ENCODE peak calls at places on chromosomes 12 and 14, in seven cellular contexts. One of them, this sample, is unnamed. For H3K4me1, the result is how much of the 10 kb centered on the place peaks cover.

GRCh38 chr12:29426516-29426915 is 45.5 kb upstream of the ERGIC2 start:
- DNase-seq in A549: no peak
- DNase-seq in CD8-positive, alpha-beta memory T cell: no peak
- DNase-seq in hepatocyte: no peak
- DNase-seq in PC-3: no peak
- DNase-seq in psoas muscle: no peak
- DNase-seq in adipocyte: no peak
- DNase-seq in this sample: no peak

GRCh38 chr12:65164774-65165173 is 4.6 kb upstream of the LEMD3 start:
- DNase-seq in adipocyte: no peak
- DNase-seq in hepatocyte: no peak
- DNase-seq in CD8-positive, alpha-beta memory T cell: no peak
- DNase-seq in psoas muscle: no peak
- DNase-seq in PC-3: no peak
- DNase-seq in A549: no peak
- DNase-seq in this sample: no peak

GRCh38 chr12:23113781-23114180 is 488.8 kb downstream of the ETNK1 start:
- DNase-seq in psoas muscle: no peak
- DNase-seq in CD8-positive, alpha-beta memory T cell: no peak
- DNase-seq in A549: no peak
- DNase-seq in hepatocyte: no peak
- DNase-seq in adipocyte: no peak
- DNase-seq in PC-3: peak
- DNase-seq in this sample: no peak

GRCh38 chr14:21096889-21097615 is 1.4 kb downstream of the ZNF219 start:
- DNase-seq in hepatocyte: no peak
- DNase-seq in CD8-positive, alpha-beta memory T cell: no peak
- DNase-seq in adipocyte: peak
- DNase-seq in psoas muscle: no peak
- DNase-seq in A549: no peak
- DNase-seq in PC-3: no peak
- DNase-seq in this sample: no peak

GRCh38 chr12:120670667-120671066 is 16.3 kb upstream of the MLEC start:
- DNase-seq in PC-3: no peak
- DNase-seq in CD8-positive, alpha-beta memory T cell: no peak
- DNase-seq in psoas muscle: no peak
- DNase-seq in A549: no peak
- DNase-seq in adipocyte: no peak
- DNase-seq in hepatocyte: no peak
- DNase-seq in this sample: no peak

GRCh38 chr14:104680056-104680805 is 9.2 kb upstream of the INF2 start:
- DNase-seq in psoas muscle: peak
- DNase-seq in hepatocyte: peak
- DNase-seq in A549: peak
- DNase-seq in PC-3: peak
- DNase-seq in CD8-positive, alpha-beta memory T cell: no peak
- DNase-seq in adipocyte: peak
- DNase-seq in this sample: peak

GRCh38 chr14:65723348-65723747 is 310.8 kb downstream of the FUT8 start:
- DNase-seq in hepatocyte: no peak
- DNase-seq in psoas muscle: no peak
- DNase-seq in PC-3: no peak
- DNase-seq in CD8-positive, alpha-beta memory T cell: no peak
- DNase-seq in adipocyte: no peak
- DNase-seq in A549: no peak
- DNase-seq in this sample: no peak

GRCh38 chr12:56084958-56085543 is 5.1 kb downstream of the ERBB3 start:
- DNase-seq in adipocyte: no peak
- DNase-seq in PC-3: peak
- DNase-seq in A549: peak
- DNase-seq in psoas muscle: peak
- DNase-seq in CD8-positive, alpha-beta memory T cell: no peak
- DNase-seq in hepatocyte: peak
- DNase-seq in this sample: no peak

GRCh38 chr12:26767865-26768264 is 65.1 kb downstream of the ITPR2 start:
- DNase-seq in CD8-positive, alpha-beta memory T cell: no peak
- DNase-seq in hepatocyte: no peak
- DNase-seq in A549: no peak
- DNase-seq in psoas muscle: no peak
- DNase-seq in PC-3: no peak
- DNase-seq in adipocyte: no peak
- DNase-seq in this sample: no peak

GRCh38 chr12:29599397-29599796 is 101.9 kb upstream of the OVCH1 start:
- DNase-seq in adipocyte: no peak
- DNase-seq in PC-3: no peak
- DNase-seq in psoas muscle: no peak
- DNase-seq in CD8-positive, alpha-beta memory T cell: no peak
- DNase-seq in hepatocyte: no peak
- DNase-seq in A549: no peak
- DNase-seq in this sample: no peak

GRCh38 chr12:27901959-27902358 is 70.6 kb downstream of the PTHLH start:
- DNase-seq in A549: no peak
- DNase-seq in psoas muscle: no peak
- DNase-seq in adipocyte: no peak
- DNase-seq in PC-3: no peak
- DNase-seq in CD8-positive, alpha-beta memory T cell: no peak
- DNase-seq in hepatocyte: no peak
- DNase-seq in this sample: no peak

GRCh38 chr14:23121401-23121800 is 2.3 kb upstream of the CEBPE start:
- DNase-seq in psoas muscle: no peak
- DNase-seq in adipocyte: peak
- DNase-seq in hepatocyte: peak
- DNase-seq in A549: no peak
- DNase-seq in CD8-positive, alpha-beta memory T cell: no peak
- DNase-seq in PC-3: peak
- DNase-seq in this sample: peak

GRCh38 chr12:88896958-88897357 is 316.7 kb upstream of the KITLG start:
- DNase-seq in adipocyte: peak
- DNase-seq in psoas muscle: no peak
- DNase-seq in PC-3: peak
- DNase-seq in A549: no peak
- DNase-seq in CD8-positive, alpha-beta memory T cell: no peak
- DNase-seq in hepatocyte: no peak
- DNase-seq in this sample: no peak

DNA sequence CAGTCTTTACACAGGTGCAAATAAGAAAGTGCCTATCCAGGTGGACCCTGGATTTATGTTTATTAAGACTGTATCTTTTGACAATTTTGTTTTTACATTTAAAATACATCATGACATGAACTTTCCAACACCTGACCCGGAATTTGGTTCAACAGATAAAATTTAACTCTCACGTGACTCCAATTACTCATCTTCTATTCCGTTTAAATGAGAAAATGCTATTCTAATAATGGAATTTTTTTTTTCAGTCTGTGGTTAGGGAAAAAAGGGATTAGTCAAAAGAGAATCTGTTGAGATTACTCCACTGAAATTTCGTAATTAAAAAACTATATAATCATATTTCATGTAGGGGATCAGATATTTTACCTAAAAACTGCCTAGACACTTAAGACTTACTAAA is 11.1 kb downstream of the VPS37B start:
- DNase-seq in adipocyte: no peak
- DNase-seq in hepatocyte: no peak
- DNase-seq in psoas muscle: no peak
- DNase-seq in CD8-positive, alpha-beta memory T cell: no peak
- DNase-seq in A549: no peak
- DNase-seq in PC-3: no peak
- DNase-seq in this sample: no peak
- H3K4me1 ChIP-seq in adipocyte: under half
- H3K4me1 ChIP-seq in hepatocyte: half or more
- H3K4me1 ChIP-seq in psoas muscle: half or more
- H3K4me1 ChIP-seq in CD8-positive, alpha-beta memory T cell: half or more
- H3K4me1 ChIP-seq in A549: under half
- H3K4me1 ChIP-seq in PC-3: half or more
- H3K4me1 ChIP-seq in this sample: under half

DNA sequence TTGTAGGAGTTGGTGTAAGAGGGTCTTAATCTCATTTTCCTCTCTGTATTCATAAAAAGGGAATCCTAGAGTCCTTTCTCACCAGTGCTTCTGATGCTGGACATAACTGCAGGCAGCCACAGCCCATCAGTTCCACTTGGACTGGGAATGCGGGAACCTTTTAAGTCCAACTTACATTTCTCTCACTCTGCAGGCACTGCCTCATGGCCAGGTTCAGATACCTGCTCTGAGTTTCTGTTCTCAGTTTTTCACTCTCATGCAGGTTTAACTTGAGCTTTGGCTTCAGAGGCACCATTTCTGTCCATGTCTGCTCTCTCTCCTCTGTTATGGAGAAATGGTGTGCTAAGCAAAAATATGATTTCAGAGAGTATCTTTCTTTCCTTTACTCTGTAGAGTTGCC is 4.2 kb downstream of the ACVR1B start:
- DNase-seq in psoas muscle: no peak
- DNase-seq in adipocyte: no peak
- DNase-seq in hepatocyte: no peak
- DNase-seq in PC-3: no peak
- DNase-seq in A549: no peak
- DNase-seq in CD8-positive, alpha-beta memory T cell: no peak
- DNase-seq in this sample: no peak
- H3K4me3 ChIP-seq in psoas muscle: peak
- H3K4me3 ChIP-seq in adipocyte: peak
- H3K4me3 ChIP-seq in hepatocyte: no peak
- H3K4me3 ChIP-seq in PC-3: no peak
- H3K4me3 ChIP-seq in A549: no peak
- H3K4me3 ChIP-seq in CD8-positive, alpha-beta memory T cell: no peak
- H3K4me3 ChIP-seq in this sample: no peak

GRCh38 chr14:70660967-70661871 is 19.5 kb downstream of the TTC9 start:
- DNase-seq in A549: no peak
- DNase-seq in PC-3: no peak
- DNase-seq in hepatocyte: no peak
- DNase-seq in psoas muscle: no peak
- DNase-seq in CD8-positive, alpha-beta memory T cell: peak
- DNase-seq in adipocyte: no peak
- DNase-seq in this sample: no peak
- H3K4me1 ChIP-seq in A549: under half
- H3K4me1 ChIP-seq in PC-3: under half
- H3K4me1 ChIP-seq in hepatocyte: under half
- H3K4me1 ChIP-seq in psoas muscle: under half
- H3K4me1 ChIP-seq in CD8-positive, alpha-beta memory T cell: half or more
- H3K4me1 ChIP-seq in adipocyte: under half
- H3K4me1 ChIP-seq in this sample: under half

GRCh38 chr12:57090456-57090855 is 1.5 kb downstream of the NAB2 start:
- DNase-seq in PC-3: no peak
- DNase-seq in psoas muscle: no peak
- DNase-seq in CD8-positive, alpha-beta memory T cell: no peak
- DNase-seq in adipocyte: no peak
- DNase-seq in A549: no peak
- DNase-seq in hepatocyte: no peak
- DNase-seq in this sample: no peak
- H3K4me3 ChIP-seq in PC-3: peak
- H3K4me3 ChIP-seq in psoas muscle: peak
- H3K4me3 ChIP-seq in CD8-positive, alpha-beta memory T cell: no peak
- H3K4me3 ChIP-seq in adipocyte: peak
- H3K4me3 ChIP-seq in A549: peak
- H3K4me3 ChIP-seq in hepatocyte: peak
- H3K4me3 ChIP-seq in this sample: peak

GRCh38 chr12:6961695-6962284 is 8.7 kb downstream of the PHB2 start:
- DNase-seq in PC-3: peak
- DNase-seq in hepatocyte: peak
- DNase-seq in adipocyte: peak
- DNase-seq in psoas muscle: peak
- DNase-seq in A549: peak
- DNase-seq in CD8-positive, alpha-beta memory T cell: peak
- DNase-seq in this sample: peak

GRCh38 chr12:6961278-6961694 is 9.2 kb downstream of the PHB2 start:
- DNase-seq in PC-3: no peak
- DNase-seq in adipocyte: no peak
- DNase-seq in hepatocyte: peak
- DNase-seq in CD8-positive, alpha-beta memory T cell: peak
- DNase-seq in A549: no peak
- DNase-seq in psoas muscle: peak
- DNase-seq in this sample: peak

GRCh38 chr12:6963016-6963731 is 7.3 kb downstream of the PHB2 start:
- DNase-seq in A549: no peak
- DNase-seq in adipocyte: no peak
- DNase-seq in PC-3: no peak
- DNase-seq in CD8-positive, alpha-beta memory T cell: no peak
- DNase-seq in hepatocyte: peak
- DNase-seq in psoas muscle: peak
- DNase-seq in this sample: peak

GRCh38 chr12:6963741-6964446 is 6.6 kb downstream of the PHB2 start:
- DNase-seq in PC-3: no peak
- DNase-seq in A549: no peak
- DNase-seq in psoas muscle: no peak
- DNase-seq in CD8-positive, alpha-beta memory T cell: no peak
- DNase-seq in adipocyte: no peak
- DNase-seq in hepatocyte: peak
- DNase-seq in this sample: no peak

GRCh38 chr12:6962285-6963015 is 8.0 kb downstream of the PHB2 start:
- DNase-seq in A549: no peak
- DNase-seq in CD8-positive, alpha-beta memory T cell: no peak
- DNase-seq in PC-3: no peak
- DNase-seq in adipocyte: no peak
- DNase-seq in hepatocyte: peak
- DNase-seq in psoas muscle: no peak
- DNase-seq in this sample: no peak
- H3K4me1 ChIP-seq in A549: under half
- H3K4me1 ChIP-seq in CD8-positive, alpha-beta memory T cell: half or more
- H3K4me1 ChIP-seq in PC-3: under half
- H3K4me1 ChIP-seq in adipocyte: under half
- H3K4me1 ChIP-seq in hepatocyte: under half
- H3K4me1 ChIP-seq in psoas muscle: under half
- H3K4me1 ChIP-seq in this sample: under half

GRCh38 chr14:50410016-50410530 is 13.4 kb upstream of the CDKL1 start:
- DNase-seq in psoas muscle: no peak
- DNase-seq in A549: no peak
- DNase-seq in PC-3: no peak
- DNase-seq in adipocyte: no peak
- DNase-seq in CD8-positive, alpha-beta memory T cell: no peak
- DNase-seq in hepatocyte: no peak
- DNase-seq in this sample: no peak
- H3K4me3 ChIP-seq in psoas muscle: no peak
- H3K4me3 ChIP-seq in A549: no peak
- H3K4me3 ChIP-seq in PC-3: no peak
- H3K4me3 ChIP-seq in adipocyte: no peak
- H3K4me3 ChIP-seq in CD8-positive, alpha-beta memory T cell: no peak
- H3K4me3 ChIP-seq in hepatocyte: no peak
- H3K4me3 ChIP-seq in this sample: no peak

GRCh38 chr14:93075891-93076290 is 39.8 kb downstream of the ITPK1 start:
- DNase-seq in PC-3: no peak
- DNase-seq in CD8-positive, alpha-beta memory T cell: no peak
- DNase-seq in A549: no peak
- DNase-seq in psoas muscle: no peak
- DNase-seq in adipocyte: no peak
- DNase-seq in hepatocyte: no peak
- DNase-seq in this sample: no peak

GRCh38 chr14:93078830-93079229 is 36.9 kb downstream of the ITPK1 start:
- DNase-seq in A549: no peak
- DNase-seq in PC-3: no peak
- DNase-seq in hepatocyte: no peak
- DNase-seq in psoas muscle: no peak
- DNase-seq in CD8-positive, alpha-beta memory T cell: no peak
- DNase-seq in adipocyte: peak
- DNase-seq in this sample: no peak

GRCh38 chr14:93079321-93079720 is 36.4 kb downstream of the ITPK1 start:
- DNase-seq in PC-3: no peak
- DNase-seq in hepatocyte: no peak
- DNase-seq in A549: no peak
- DNase-seq in psoas muscle: no peak
- DNase-seq in adipocyte: peak
- DNase-seq in CD8-positive, alpha-beta memory T cell: no peak
- DNase-seq in this sample: no peak

GRCh38 chr14:93073833-93074769 is 41.6 kb downstream of the ITPK1 start:
- DNase-seq in A549: no peak
- DNase-seq in psoas muscle: no peak
- DNase-seq in hepatocyte: no peak
- DNase-seq in PC-3: no peak
- DNase-seq in CD8-positive, alpha-beta memory T cell: no peak
- DNase-seq in adipocyte: peak
- DNase-seq in this sample: no peak

GRCh38 chr14:93076755-93077154 is 39.0 kb downstream of the ITPK1 start:
- DNase-seq in A549: no peak
- DNase-seq in adipocyte: no peak
- DNase-seq in hepatocyte: no peak
- DNase-seq in PC-3: no peak
- DNase-seq in psoas muscle: no peak
- DNase-seq in CD8-positive, alpha-beta memory T cell: no peak
- DNase-seq in this sample: no peak
- H3K4me1 ChIP-seq in A549: under half
- H3K4me1 ChIP-seq in adipocyte: under half
- H3K4me1 ChIP-seq in hepatocyte: under half
- H3K4me1 ChIP-seq in PC-3: under half
- H3K4me1 ChIP-seq in psoas muscle: under half
- H3K4me1 ChIP-seq in CD8-positive, alpha-beta memory T cell: under half
- H3K4me1 ChIP-seq in this sample: under half

This sample was measured in kidney.